ENCODE peak calls at places on chromosomes 5 and 9, in eight cellular contexts. P is WTC11, L is testis, F is HCT116, E is glutamatergic neuron, Z is GM23338, S is nephron progenitor cell, Q is endothelial cell. V is an unnamed sample.

GRCh38 chr9:12774861-12775367 is at the start of gene LURAP1L:
- DNase-seq in F (peak), L (peak), Z (peak), E (no peak), Q (peak), P (peak), S (peak), V (peak)

GRCh38 chr9:112810696-112811490 is 60.3 kb downstream of the SNX30 start:
- DNase-seq in L (no peak), P (peak), Z (peak), F (no peak), Q (no peak), E (peak), S (no peak), V (no peak)

GRCh38 chr9:69627301-69627700 is 44.9 kb downstream of the APBA1 start:
- DNase-seq in F (no peak), S (no peak), E (no peak), Q (no peak), L (no peak), P (no peak), Z (no peak), V (no peak)

GRCh38 chr5:134113908-134114875 is at the start of gene TCF7:
- DNase-seq in S (peak), E (peak), F (peak), L (peak), P (peak), Q (peak), Z (peak), V (peak)

GRCh38 chr9:121473229-121473628 is 26.4 kb downstream of the GGTA1 start:
- DNase-seq in S (no peak), P (no peak), L (no peak), Z (no peak), E (no peak), F (no peak), Q (no peak), V (no peak)

GRCh38 chr9:36941441-36941840 is 92.6 kb downstream of the PAX5 start:
- DNase-seq in F (no peak), Q (no peak), Z (no peak), E (no peak), S (no peak), L (no peak), P (no peak), V (no peak)

GRCh38 chr9:124292696-124293593 is 35.2 kb downstream of the NEK6 start:
- DNase-seq in P (no peak), E (no peak), Z (no peak), S (no peak), F (no peak), L (no peak), Q (no peak), V (no peak)

GRCh38 chr9:21684831-21685362 is 117.5 kb upstream of the MTAP start:
- DNase-seq in L (no peak), E (no peak), P (no peak), S (no peak), Z (no peak), F (peak), Q (no peak), V (no peak)

GRCh38 chr5:134873494-134873893 is 677 bp upstream of the TXNDC15 start:
- DNase-seq in L (no peak), Z (peak), S (no peak), E (no peak), P (no peak), F (no peak), Q (no peak), V (peak)

GRCh38 chr9:93132946-93133640 is 958 bp downstream of the NINJ1 start:
- DNase-seq in Z (peak), E (no peak), L (peak), S (no peak), F (no peak), Q (no peak), P (no peak), V (no peak)

GRCh38 chr9:136899196-136899595 is 12.9 kb downstream of the TRAF2 start:
- DNase-seq in S (no peak), P (no peak), F (no peak), Q (no peak), E (no peak), L (no peak), Z (no peak), V (peak)

GRCh38 chr9:93183663-93184438 is at the start of gene WNK2:
- DNase-seq in F (no peak), E (peak), Q (peak), L (peak), P (peak), Z (peak), S (peak), V (peak)

GRCh38 chr9:83154087-83154736 is 91.3 kb upstream of the RASEF start:
- DNase-seq in S (no peak), L (no peak), E (no peak), Q (no peak), P (no peak), Z (no peak), F (no peak), V (no peak)

GRCh38 chr5:67353500-67353931 is 156.9 kb upstream of the CD180 start:
- DNase-seq in F (no peak), S (no peak), E (no peak), P (no peak), Q (no peak), Z (no peak), L (no peak), V (no peak)

GRCh38 chr5:79111960-79112702 is 522 bp downstream of the BHMT start:
- DNase-seq in L (no peak), Z (peak), F (no peak), E (peak), S (peak), Q (no peak), P (peak), V (no peak)
- TF ChIP-seq CTCF in L (no peak), Z (peak), F (no peak), E (no peak), S (no peak), Q (no peak), P (no peak), V (no peak)

GRCh38 chr5:140398379-140398811 is 3.2 kb upstream of the ANKHD1 start:
- DNase-seq in S (no peak), F (no peak), Q (no peak), Z (no peak), E (no peak), P (no peak), L (no peak), V (no peak)

GRCh38 chr5:140402258-140403074 is 833 bp downstream of the ANKHD1 start:
- DNase-seq in L (peak), P (peak), S (peak), Z (peak), E (peak), Q (peak), F (no peak), V (peak)

GRCh38 chr5:140400730-140401361 is 787 bp upstream of the ANKHD1 start:
- DNase-seq in S (peak), L (peak), P (peak), Q (peak), F (peak), Z (peak), E (peak), V (peak)

GRCh38 chr5:140403613-140404012 is 2.0 kb downstream of the ANKHD1 start:
- DNase-seq in L (no peak), Z (no peak), P (no peak), Q (no peak), S (no peak), F (no peak), E (no peak), V (no peak)

GRCh38 chr5:140401362-140402257 is at the start of gene ANKHD1:
- DNase-seq in P (peak), E (peak), Q (peak), F (peak), L (peak), S (peak), Z (peak), V (peak)
- TF ChIP-seq CTCF in P (no peak), E (no peak), Q (no peak), F (no peak), L (no peak), S (no peak), Z (no peak), V (no peak)

DNA sequence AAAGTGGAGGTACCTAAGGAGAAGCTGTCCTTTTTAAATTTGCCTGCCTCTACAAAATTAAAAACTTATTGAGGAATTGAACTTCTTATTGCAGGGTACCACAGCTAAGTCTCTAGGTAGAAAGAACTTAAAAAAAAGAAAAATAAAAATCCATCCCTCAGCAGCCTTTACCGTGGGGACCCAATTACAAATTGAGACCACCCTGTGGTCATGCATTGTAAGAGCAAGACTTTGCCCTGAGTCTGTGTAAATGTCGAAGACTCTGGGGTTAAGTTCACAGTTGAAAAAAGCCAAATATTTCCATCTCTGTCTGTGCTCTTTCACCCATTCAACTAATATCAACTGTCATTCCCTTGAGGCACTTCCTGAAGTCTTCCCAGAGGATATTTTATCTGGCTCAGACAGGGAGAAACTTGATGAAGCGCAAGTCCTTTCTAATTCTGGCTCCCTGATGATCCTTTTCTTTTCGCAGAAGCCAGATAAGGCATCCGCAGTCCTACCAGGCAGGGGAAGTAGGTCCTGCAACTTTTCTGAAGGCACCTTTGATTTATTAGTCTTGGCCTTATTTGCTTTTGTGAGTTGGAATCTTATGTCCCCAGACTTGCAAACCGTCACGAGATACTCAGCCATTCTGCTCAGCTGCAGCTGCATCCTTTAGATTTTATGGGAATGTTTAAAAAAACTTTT is 323.8 kb upstream of the WWC1 start:
- DNase-seq in P (no peak), L (no peak), S (no peak), F (no peak), Z (peak), E (no peak), Q (no peak), V (no peak)
- TF ChIP-seq CTCF in P (no peak), L (no peak), S (no peak), F (no peak), Z (peak), E (peak), Q (peak), V (no peak)

DNA sequence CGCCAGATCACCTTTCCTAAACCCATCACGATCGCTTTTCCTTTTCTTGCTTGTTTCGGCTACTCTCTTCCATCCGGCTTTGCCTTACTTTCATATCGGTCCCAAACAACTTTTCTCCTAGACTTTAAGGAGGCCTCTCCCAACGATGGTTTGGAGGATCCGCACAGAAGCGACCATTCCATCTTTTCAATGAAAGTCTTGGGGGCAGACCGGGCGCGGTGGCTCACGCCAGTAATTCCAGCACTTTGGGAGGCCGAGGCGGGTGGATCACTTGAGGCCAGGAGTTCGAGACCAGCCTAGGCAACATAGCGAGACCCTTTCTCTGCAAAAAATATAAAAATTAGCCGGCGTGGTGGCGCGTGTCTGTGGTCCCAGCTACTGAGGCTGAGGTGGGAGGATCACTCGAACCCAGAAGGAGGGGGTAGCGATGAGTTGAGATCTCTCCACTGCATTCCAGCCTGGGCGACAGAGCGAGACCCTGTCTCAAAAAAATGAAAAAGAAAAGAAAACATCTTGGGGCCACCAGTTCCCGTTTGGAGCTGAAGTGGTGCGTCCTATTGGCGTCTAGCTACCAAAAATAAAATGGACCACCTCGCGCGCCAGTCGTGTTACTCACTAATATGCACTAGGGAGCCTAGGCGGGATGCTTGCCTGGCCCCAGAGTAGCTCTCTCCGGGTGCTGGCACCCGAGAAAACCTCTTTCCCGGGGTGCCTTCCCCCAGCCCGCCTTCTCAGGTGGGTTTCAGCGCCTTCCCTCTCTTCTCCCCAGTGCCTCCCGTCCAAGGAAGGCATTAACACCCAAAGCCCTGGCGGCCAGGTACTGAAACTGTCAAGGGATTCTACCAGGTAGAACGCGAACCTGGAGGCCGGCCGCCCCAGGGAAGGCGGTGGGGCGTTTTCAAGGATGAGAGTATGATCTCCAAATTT is 800 bp upstream of the AP3B1 start:
- DNase-seq in L (peak), F (peak), Q (peak), S (peak), P (peak), Z (peak), E (no peak), V (peak)
- TF ChIP-seq CTCF in L (peak), F (peak), Q (peak), S (peak), P (peak), Z (peak), E (peak), V (peak)

DNA sequence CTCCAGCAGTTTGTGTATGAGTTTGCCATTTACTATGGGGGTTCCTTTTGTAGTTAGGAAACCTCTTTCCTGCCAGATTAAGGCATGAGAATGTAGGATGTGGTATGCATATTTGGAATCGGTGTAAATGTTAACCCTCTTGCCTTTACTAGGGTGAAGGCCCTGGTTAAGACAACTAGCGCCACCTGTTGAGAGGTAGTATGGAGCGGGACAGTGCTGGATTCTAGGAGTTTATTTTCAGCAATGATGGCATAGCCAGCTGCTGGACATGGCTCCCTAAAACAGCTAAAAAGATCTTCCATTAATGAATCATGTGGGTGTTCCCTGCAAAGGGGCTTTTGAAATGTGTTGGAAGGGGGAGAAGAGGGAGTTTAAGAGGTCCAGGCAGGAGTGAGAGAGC is 30.7 kb upstream of the GPX3 start:
- DNase-seq in L (no peak), P (peak), Q (no peak), S (no peak), Z (peak), E (no peak), F (no peak), V (no peak)
- TF ChIP-seq CTCF in L (no peak), P (peak), Q (no peak), S (no peak), Z (peak), E (no peak), F (peak), V (no peak)

GRCh38 chr5:154541553-154541952 is 63.5 kb upstream of the HAND1 start:
- DNase-seq in F (peak), Q (no peak), L (no peak), P (peak), E (no peak), Z (peak), S (peak), V (no peak)
- TF ChIP-seq CTCF in F (peak), Q (peak), L (no peak), P (no peak), E (peak), Z (peak), S (no peak), V (no peak)